ENCODE peak calls at places on chromosomes 4 and X, in six cellular contexts. One of them, this sample, is unnamed.

GRCh38 chr4:150525321-150525868 is 56.6 kb upstream of the MAB21L2 start:
- DNase-seq in EH: no peak
- DNase-seq in left colon: no peak
- DNase-seq in central memory CD4-positive, alpha-beta T cell: no peak
- DNase-seq in Kasumi-1: no peak
- DNase-seq in occipital lobe: no peak
- DNase-seq in this sample: peak

GRCh38 chr4:72531322-72531721 is 37.7 kb downstream of the ADAMTS3 start:
- DNase-seq in central memory CD4-positive, alpha-beta T cell: no peak
- DNase-seq in occipital lobe: no peak
- DNase-seq in Kasumi-1: no peak
- DNase-seq in left colon: no peak
- DNase-seq in EH: no peak
- DNase-seq in this sample: no peak

GRCh38 chr4:45442466-45442865 is 681.4 kb downstream of the GABRG1 start:
- DNase-seq in occipital lobe: no peak
- DNase-seq in Kasumi-1: peak
- DNase-seq in left colon: no peak
- DNase-seq in EH: no peak
- DNase-seq in central memory CD4-positive, alpha-beta T cell: no peak
- DNase-seq in this sample: no peak

GRCh38 chr4:143514432-143514831 is 930 bp downstream of the SMARCA5 start:
- DNase-seq in EH: peak
- DNase-seq in Kasumi-1: peak
- DNase-seq in left colon: peak
- DNase-seq in occipital lobe: peak
- DNase-seq in central memory CD4-positive, alpha-beta T cell: peak
- DNase-seq in this sample: peak

GRCh38 chrX:19990225-19990518 is 689 bp downstream of the BCLAF3 start:
- DNase-seq in left colon: no peak
- DNase-seq in occipital lobe: no peak
- DNase-seq in EH: peak
- DNase-seq in central memory CD4-positive, alpha-beta T cell: no peak
- DNase-seq in Kasumi-1: peak
- DNase-seq in this sample: peak

GRCh38 chr4:5932021-5932553 is 39.2 kb upstream of the CRMP1 start:
- DNase-seq in central memory CD4-positive, alpha-beta T cell: no peak
- DNase-seq in occipital lobe: no peak
- DNase-seq in EH: no peak
- DNase-seq in left colon: no peak
- DNase-seq in Kasumi-1: no peak
- DNase-seq in this sample: no peak

GRCh38 chr4:119025916-119026661 is 109.5 kb upstream of the MYOZ2 start:
- DNase-seq in left colon: no peak
- DNase-seq in occipital lobe: no peak
- DNase-seq in EH: peak
- DNase-seq in Kasumi-1: peak
- DNase-seq in central memory CD4-positive, alpha-beta T cell: no peak
- DNase-seq in this sample: peak

GRCh38 chr4:32789026-32789608 is 2068.9 kb downstream of the PCDH7 start:
- DNase-seq in left colon: no peak
- DNase-seq in EH: no peak
- DNase-seq in central memory CD4-positive, alpha-beta T cell: no peak
- DNase-seq in Kasumi-1: no peak
- DNase-seq in occipital lobe: no peak
- DNase-seq in this sample: peak

GRCh38 chr4:176498857-176499256 is 179.1 kb downstream of the SPCS3 start:
- DNase-seq in EH: peak
- DNase-seq in occipital lobe: no peak
- DNase-seq in left colon: no peak
- DNase-seq in Kasumi-1: no peak
- DNase-seq in central memory CD4-positive, alpha-beta T cell: no peak
- DNase-seq in this sample: no peak

GRCh38 chrX:87900320-87900908 is 382.8 kb downstream of the KLHL4 start:
- DNase-seq in EH: no peak
- DNase-seq in Kasumi-1: no peak
- DNase-seq in occipital lobe: no peak
- DNase-seq in left colon: no peak
- DNase-seq in central memory CD4-positive, alpha-beta T cell: peak
- DNase-seq in this sample: no peak

GRCh38 chr4:56681158-56681848 is at the start of gene HOPX:
- DNase-seq in EH: no peak
- DNase-seq in occipital lobe: no peak
- DNase-seq in left colon: no peak
- DNase-seq in Kasumi-1: no peak
- DNase-seq in central memory CD4-positive, alpha-beta T cell: peak
- DNase-seq in this sample: no peak

GRCh38 chr4:17066972-17067371 is 168.5 kb upstream of the LDB2 start:
- DNase-seq in EH: peak
- DNase-seq in Kasumi-1: no peak
- DNase-seq in central memory CD4-positive, alpha-beta T cell: no peak
- DNase-seq in left colon: no peak
- DNase-seq in occipital lobe: no peak
- DNase-seq in this sample: peak

GRCh38 chr4:10074767-10075105 is 41.9 kb downstream of the WDR1 start:
- DNase-seq in Kasumi-1: peak
- DNase-seq in occipital lobe: no peak
- DNase-seq in left colon: no peak
- DNase-seq in central memory CD4-positive, alpha-beta T cell: no peak
- DNase-seq in EH: peak
- DNase-seq in this sample: peak

GRCh38 chr4:67087897-67088296 is 457.4 kb downstream of the CENPC start:
- DNase-seq in EH: no peak
- DNase-seq in central memory CD4-positive, alpha-beta T cell: no peak
- DNase-seq in left colon: no peak
- DNase-seq in occipital lobe: no peak
- DNase-seq in Kasumi-1: peak
- DNase-seq in this sample: peak

GRCh38 chr4:101855239-101855638 is 64.7 kb downstream of the BANK1 start:
- DNase-seq in EH: no peak
- DNase-seq in Kasumi-1: no peak
- DNase-seq in central memory CD4-positive, alpha-beta T cell: no peak
- DNase-seq in occipital lobe: no peak
- DNase-seq in left colon: no peak
- DNase-seq in this sample: no peak

GRCh38 chr4:34492414-34492813 is 1751.9 kb downstream of the ARAP2 start:
- DNase-seq in EH: no peak
- DNase-seq in left colon: no peak
- DNase-seq in central memory CD4-positive, alpha-beta T cell: no peak
- DNase-seq in Kasumi-1: peak
- DNase-seq in occipital lobe: no peak
- DNase-seq in this sample: no peak

GRCh38 chr4:79232555-79232954 is 93.3 kb downstream of the NAA11 start:
- DNase-seq in EH: no peak
- DNase-seq in Kasumi-1: no peak
- DNase-seq in central memory CD4-positive, alpha-beta T cell: no peak
- DNase-seq in occipital lobe: no peak
- DNase-seq in left colon: no peak
- DNase-seq in this sample: peak

GRCh38 chrX:1151378-1152077 is 60.9 kb downstream of the CRLF2 start:
- DNase-seq in EH: no peak
- DNase-seq in left colon: no peak
- DNase-seq in central memory CD4-positive, alpha-beta T cell: no peak
- DNase-seq in Kasumi-1: no peak
- DNase-seq in occipital lobe: no peak
- DNase-seq in this sample: no peak

GRCh38 chr4:150367326-150367725 is 214.6 kb upstream of the MAB21L2 start:
- DNase-seq in left colon: no peak
- DNase-seq in EH: no peak
- DNase-seq in central memory CD4-positive, alpha-beta T cell: no peak
- DNase-seq in Kasumi-1: no peak
- DNase-seq in occipital lobe: no peak
- DNase-seq in this sample: no peak

GRCh38 chrX:129961180-129962083 is 21.0 kb upstream of the BCORL1 start:
- DNase-seq in EH: peak
- DNase-seq in occipital lobe: no peak
- DNase-seq in Kasumi-1: peak
- DNase-seq in central memory CD4-positive, alpha-beta T cell: peak
- DNase-seq in left colon: peak
- DNase-seq in this sample: no peak

GRCh38 chrX:50967734-50968133 is 57.2 kb downstream of the BMP15 start:
- DNase-seq in left colon: no peak
- DNase-seq in Kasumi-1: no peak
- DNase-seq in central memory CD4-positive, alpha-beta T cell: no peak
- DNase-seq in EH: no peak
- DNase-seq in occipital lobe: no peak
- DNase-seq in this sample: no peak

GRCh38 chrX:103616676-103617186 is 9.0 kb downstream of the TCEAL3 start:
- DNase-seq in central memory CD4-positive, alpha-beta T cell: no peak
- DNase-seq in left colon: no peak
- DNase-seq in occipital lobe: no peak
- DNase-seq in EH: peak
- DNase-seq in Kasumi-1: no peak
- DNase-seq in this sample: peak

GRCh38 chr4:176879370-176880116 is 86.8 kb upstream of the VEGFC start:
- DNase-seq in left colon: no peak
- DNase-seq in central memory CD4-positive, alpha-beta T cell: no peak
- DNase-seq in Kasumi-1: no peak
- DNase-seq in EH: no peak
- DNase-seq in occipital lobe: no peak
- DNase-seq in this sample: peak

GRCh38 chrX:103461156-103461555 is 58.1 kb downstream of the RAB40A start:
- DNase-seq in central memory CD4-positive, alpha-beta T cell: no peak
- DNase-seq in Kasumi-1: no peak
- DNase-seq in EH: no peak
- DNase-seq in occipital lobe: no peak
- DNase-seq in left colon: no peak
- DNase-seq in this sample: no peak

GRCh38 chr4:37082912-37083311 is 161.6 kb upstream of the NWD2 start:
- DNase-seq in central memory CD4-positive, alpha-beta T cell: no peak
- DNase-seq in left colon: no peak
- DNase-seq in occipital lobe: no peak
- DNase-seq in Kasumi-1: peak
- DNase-seq in EH: no peak
- DNase-seq in this sample: no peak

GRCh38 chr4:5712517-5712916 is 1.5 kb downstream of the EVC start:
- DNase-seq in EH: peak
- DNase-seq in left colon: no peak
- DNase-seq in central memory CD4-positive, alpha-beta T cell: no peak
- DNase-seq in occipital lobe: no peak
- DNase-seq in Kasumi-1: peak
- DNase-seq in this sample: no peak

GRCh38 chrX:115058276-115058675 is 40.9 kb upstream of the IL13RA2 start:
- DNase-seq in EH: peak
- DNase-seq in central memory CD4-positive, alpha-beta T cell: no peak
- DNase-seq in Kasumi-1: no peak
- DNase-seq in left colon: no peak
- DNase-seq in occipital lobe: no peak
- DNase-seq in this sample: peak

GRCh38 chrX:11929476-11929875 is 171.4 kb downstream of the MSL3 start:
- DNase-seq in left colon: no peak
- DNase-seq in EH: no peak
- DNase-seq in Kasumi-1: no peak
- DNase-seq in occipital lobe: no peak
- DNase-seq in central memory CD4-positive, alpha-beta T cell: no peak
- DNase-seq in this sample: no peak

GRCh38 chrX:65752294-65752693 is 84.8 kb downstream of the MSN start:
- DNase-seq in left colon: no peak
- DNase-seq in occipital lobe: no peak
- DNase-seq in central memory CD4-positive, alpha-beta T cell: no peak
- DNase-seq in EH: no peak
- DNase-seq in Kasumi-1: no peak
- DNase-seq in this sample: no peak